ENCODE peak calls at places on chromosomes 11 and 22, in four cellular contexts. One of them, this sample, is unnamed.

GRCh38 chr11:69296890-69297224 is 2.9 kb downstream of the MYEOV start:
- DNase-seq in IMR-90: no peak
- DNase-seq in GM23248: no peak
- DNase-seq in SK-N-SH: no peak
- DNase-seq in this sample: no peak

GRCh38 chr22:36540867-36541642 is 12.1 kb upstream of the EIF3D start:
- DNase-seq in IMR-90: no peak
- DNase-seq in SK-N-SH: no peak
- DNase-seq in GM23248: no peak
- DNase-seq in this sample: no peak

GRCh38 chr11:2390091-2390870 is 10.3 kb upstream of the TSSC4 start:
- DNase-seq in IMR-90: no peak
- DNase-seq in GM23248: no peak
- DNase-seq in SK-N-SH: no peak
- DNase-seq in this sample: no peak

GRCh38 chr11:118008271-118008903 is 22.2 kb downstream of the IL10RA start:
- DNase-seq in SK-N-SH: no peak
- DNase-seq in GM23248: no peak
- DNase-seq in IMR-90: no peak
- DNase-seq in this sample: no peak

GRCh38 chr11:100618914-100619313 is 68.2 kb upstream of the ARHGAP42 start:
- DNase-seq in SK-N-SH: no peak
- DNase-seq in IMR-90: no peak
- DNase-seq in GM23248: no peak
- DNase-seq in this sample: no peak

GRCh38 chr22:49789289-49790141 is 38.2 kb downstream of the BRD1 start:
- DNase-seq in GM23248: peak; percentile 67
- DNase-seq in SK-N-SH: peak; percentile 61
- DNase-seq in IMR-90: peak; percentile 45
- DNase-seq in this sample: peak; percentile 95

GRCh38 chr11:22193348-22194051 is 615 bp downstream of the ANO5 start:
- DNase-seq in GM23248: peak; percentile 1
- DNase-seq in SK-N-SH: peak; percentile 71
- DNase-seq in IMR-90: no peak
- DNase-seq in this sample: peak; percentile 76

GRCh38 chr11:10355257-10355661 is 50.4 kb downstream of the ADM start:
- DNase-seq in SK-N-SH: no peak
- DNase-seq in IMR-90: no peak
- DNase-seq in GM23248: peak; percentile 61
- DNase-seq in this sample: no peak

GRCh38 chr22:45805413-45805812 is 133.8 kb downstream of the ATXN10 start:
- DNase-seq in SK-N-SH: no peak
- DNase-seq in GM23248: peak; percentile 58
- DNase-seq in IMR-90: no peak
- DNase-seq in this sample: no peak

GRCh38 chr11:78961186-78961782 is 386.6 kb upstream of the NARS2 start:
- DNase-seq in IMR-90: peak; percentile 46
- DNase-seq in GM23248: peak; percentile 29
- DNase-seq in SK-N-SH: peak; percentile 66
- DNase-seq in this sample: peak; percentile 88

GRCh38 chr11:75743711-75744563 is 24.6 kb upstream of the DGAT2 start:
- DNase-seq in GM23248: no peak
- DNase-seq in SK-N-SH: no peak
- DNase-seq in IMR-90: no peak
- DNase-seq in this sample: no peak

GRCh38 chr11:123086315-123086714 is 24.4 kb upstream of the HSPA8 start:
- DNase-seq in GM23248: no peak
- DNase-seq in IMR-90: no peak
- DNase-seq in SK-N-SH: no peak
- DNase-seq in this sample: no peak

GRCh38 chr11:61922539-61922938 is 5.2 kb upstream of the RAB3IL1 start:
- DNase-seq in SK-N-SH: peak; percentile 88
- DNase-seq in GM23248: peak; percentile 85
- DNase-seq in IMR-90: peak; percentile 48
- DNase-seq in this sample: peak; percentile 98

GRCh38 chr11:11640996-11641395 is 19.2 kb upstream of the GALNT18 start:
- DNase-seq in GM23248: no peak
- DNase-seq in IMR-90: no peak
- DNase-seq in SK-N-SH: no peak
- DNase-seq in this sample: no peak

GRCh38 chr22:46568102-46568809 is 30.8 kb upstream of the CELSR1 start:
- DNase-seq in IMR-90: no peak
- DNase-seq in GM23248: no peak
- DNase-seq in SK-N-SH: no peak
- DNase-seq in this sample: peak; percentile 74

DNA sequence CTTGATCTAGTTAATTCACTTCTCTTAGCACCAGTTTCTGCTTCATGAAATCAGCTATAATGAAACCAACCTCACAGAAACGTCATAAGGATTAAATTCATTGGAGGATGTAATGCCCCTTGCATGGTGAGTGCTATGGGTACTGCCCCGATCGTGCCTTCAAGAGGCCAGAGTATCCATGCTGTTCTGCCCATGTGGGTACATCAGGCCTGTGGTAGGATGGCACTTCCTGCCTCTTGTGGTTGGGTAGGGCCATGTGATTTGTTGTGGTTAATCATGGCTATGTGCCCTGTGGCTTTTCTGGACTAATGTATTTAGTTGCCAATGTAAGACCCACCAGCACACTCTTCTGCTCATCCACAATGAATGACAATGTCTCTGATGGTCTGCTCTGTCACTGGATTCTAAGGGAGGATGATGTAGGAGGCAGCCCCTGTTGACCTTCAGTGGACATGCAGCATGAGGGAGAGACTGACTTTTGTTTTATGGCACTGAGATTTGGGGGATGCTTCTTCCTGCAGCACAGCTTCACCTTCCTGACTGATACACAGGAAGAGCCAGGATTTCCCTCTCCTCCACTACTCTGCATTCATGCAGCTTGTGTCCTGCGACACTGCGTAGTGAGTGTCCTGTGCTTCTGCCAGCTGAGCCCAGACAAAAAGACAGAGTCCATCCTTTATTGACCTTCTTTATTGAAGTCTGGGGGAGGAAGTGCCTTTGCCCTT is 66.2 kb downstream of the DHCR7 start:
- DNase-seq in GM23248: no peak
- DNase-seq in IMR-90: no peak
- DNase-seq in SK-N-SH: no peak
- DNase-seq in this sample: peak; percentile 52
- H3K4me1 ChIP-seq in GM23248: no peaks in the 10 kb centered on the region
- H3K4me1 ChIP-seq in IMR-90: no peaks in the 10 kb centered on the region
- H3K4me1 ChIP-seq in SK-N-SH: no peaks in the 10 kb centered on the region
- H3K4me1 ChIP-seq in this sample: no peaks in the 10 kb centered on the region

GRCh38 chr11:111306321-111306720 is 8.0 kb downstream of the POU2AF3 start:
- DNase-seq in IMR-90: no peak
- DNase-seq in SK-N-SH: no peak
- DNase-seq in GM23248: no peak
- DNase-seq in this sample: no peak
- H3K27ac ChIP-seq in IMR-90: no peak overlapping the region
- H3K27ac ChIP-seq in SK-N-SH: no peak overlapping the region
- H3K27ac ChIP-seq in GM23248: no peak overlapping the region
- H3K27ac ChIP-seq in this sample: no peak overlapping the region

DNA sequence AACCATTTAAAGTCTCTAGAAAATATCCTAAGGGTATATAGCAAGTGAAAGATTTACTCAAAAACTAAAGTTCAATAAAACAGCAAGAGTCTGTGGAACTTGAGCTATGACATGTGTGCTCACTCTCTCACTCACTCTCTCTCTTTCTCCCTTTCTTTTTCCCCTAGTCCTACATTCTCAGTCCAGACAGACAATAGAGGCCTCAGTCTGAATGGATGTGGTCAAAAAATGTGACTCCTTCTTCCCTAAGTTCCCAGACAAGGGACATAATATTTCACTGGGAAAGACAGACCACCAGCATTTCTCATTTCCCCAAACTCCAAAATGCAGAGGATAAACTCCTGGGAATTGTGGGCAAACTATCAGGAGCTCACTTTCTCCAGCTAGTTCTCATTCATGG is 17.6 kb upstream of the APLNR start:
- DNase-seq in SK-N-SH: no peak
- DNase-seq in IMR-90: no peak
- DNase-seq in GM23248: no peak
- DNase-seq in this sample: no peak
- H2AFZ ChIP-seq in SK-N-SH: no peak overlapping the region
- H2AFZ ChIP-seq in IMR-90: no peak overlapping the region
- H2AFZ ChIP-seq in GM23248: no peak overlapping the region
- H2AFZ ChIP-seq in this sample: no peak overlapping the region

GRCh38 chr22:23774114-23774921 is 1.7 kb downstream of the MMP11 start:
- DNase-seq in IMR-90: no peak
- DNase-seq in GM23248: no peak
- DNase-seq in SK-N-SH: no peak
- DNase-seq in this sample: peak; percentile 41

GRCh38 chr22:23769321-23769965 is 1.7 kb upstream of the CHCHD10 start:
- DNase-seq in GM23248: no peak
- DNase-seq in IMR-90: no peak
- DNase-seq in SK-N-SH: no peak
- DNase-seq in this sample: peak; percentile 77

GRCh38 chr22:23774922-23775436 is 2.3 kb downstream of the MMP11 start:
- DNase-seq in IMR-90: peak; percentile 33
- DNase-seq in SK-N-SH: no peak
- DNase-seq in GM23248: peak; percentile 63
- DNase-seq in this sample: peak; percentile 83

GRCh38 chr22:23773247-23774113 is 831 bp downstream of the MMP11 start:
- DNase-seq in SK-N-SH: no peak
- DNase-seq in IMR-90: no peak
- DNase-seq in GM23248: no peak
- DNase-seq in this sample: peak; percentile 73

DNA sequence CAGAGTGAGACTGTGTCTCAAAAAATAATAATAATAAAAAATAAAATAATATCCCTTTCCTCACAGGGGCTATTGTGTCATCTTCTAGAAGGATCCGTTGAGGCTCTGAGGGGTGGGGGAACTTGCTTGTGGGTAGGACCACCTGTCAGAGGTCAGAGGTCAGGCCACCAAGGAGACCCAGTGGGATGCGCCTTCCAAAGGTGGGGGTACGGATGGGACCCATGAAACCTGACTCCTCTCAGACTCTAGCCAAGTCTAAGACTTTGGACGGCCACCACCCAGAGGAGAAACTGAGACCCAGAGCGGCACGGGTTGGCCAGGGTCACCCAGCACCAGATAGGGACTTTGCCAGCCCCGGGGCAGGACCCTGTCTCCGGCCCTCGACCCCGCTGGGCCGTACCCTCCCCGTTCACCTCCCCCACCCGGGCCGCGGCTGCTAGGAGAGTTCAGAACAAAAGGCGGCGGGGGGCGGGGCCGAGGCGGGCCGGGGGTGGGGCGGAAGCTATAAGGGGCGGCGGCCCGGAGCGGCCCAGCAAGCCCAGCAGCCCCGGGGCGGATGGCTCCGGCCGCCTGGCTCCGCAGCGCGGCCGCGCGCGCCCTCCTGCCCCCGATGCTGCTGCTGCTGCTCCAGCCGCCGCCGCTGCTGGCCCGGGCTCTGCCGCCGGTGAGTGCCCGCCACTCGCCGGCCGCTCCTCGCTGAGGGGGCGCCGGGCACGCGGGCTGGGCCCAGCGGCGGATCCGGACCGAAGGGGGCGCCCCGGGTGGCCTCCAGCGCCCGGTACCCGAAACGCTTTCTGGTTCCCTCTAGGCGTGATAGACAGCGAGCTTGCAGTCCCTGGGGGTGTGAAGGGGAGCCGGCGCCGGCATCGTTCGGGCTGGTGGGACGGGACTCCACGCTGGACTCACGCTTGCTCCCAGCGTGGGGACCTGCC is at the start of gene MMP11:
- DNase-seq in GM23248: peak; percentile 70
- DNase-seq in IMR-90: no peak
- DNase-seq in SK-N-SH: peak; percentile 95
- DNase-seq in this sample: peak; percentile 97
- H3K4me1 ChIP-seq in GM23248: no peaks in the 10 kb centered on the region
- H3K4me1 ChIP-seq in IMR-90: peaks cover 25% of the 10 kb centered on the region
- H3K4me1 ChIP-seq in SK-N-SH: peaks cover 30% of the 10 kb centered on the region
- H3K4me1 ChIP-seq in this sample: peaks cover 23% of the 10 kb centered on the region

DNA sequence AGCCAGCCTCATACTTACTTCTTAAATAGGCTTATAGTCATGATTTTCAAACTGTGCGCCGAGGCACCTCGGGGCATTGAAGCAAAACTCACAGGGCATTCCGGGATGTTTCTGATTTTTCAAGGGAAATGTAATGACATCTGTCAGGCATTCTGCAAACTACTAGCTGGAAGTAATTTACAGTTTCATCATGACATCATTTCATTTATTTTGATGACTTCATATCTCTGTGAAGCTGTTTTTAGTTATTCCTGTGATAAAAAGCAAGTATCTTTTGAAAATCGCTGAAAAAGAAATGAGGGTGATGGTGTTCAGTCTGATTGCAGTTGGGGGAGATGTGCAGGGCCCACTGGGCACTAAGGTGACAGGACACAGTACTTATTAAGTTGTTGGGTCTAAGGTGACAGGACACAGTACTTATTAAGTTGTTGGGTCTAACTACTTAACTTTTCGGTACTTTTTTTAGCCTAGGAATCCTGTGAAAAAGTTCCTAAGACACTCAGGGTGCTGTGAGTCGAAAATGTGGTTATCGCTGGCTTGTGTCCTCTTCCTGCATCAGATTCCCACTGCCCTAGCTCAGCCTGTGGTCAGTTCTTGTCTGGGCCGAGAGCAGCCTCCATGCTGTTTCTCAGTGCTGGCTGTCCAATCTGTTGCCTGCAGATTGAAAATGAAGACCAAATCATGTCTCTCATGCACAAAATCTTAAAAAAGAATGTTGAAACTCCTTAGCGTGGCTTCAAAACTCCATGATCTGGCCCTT is 42.6 kb downstream of the APLP2 start:
- DNase-seq in SK-N-SH: no peak
- DNase-seq in GM23248: no peak
- DNase-seq in IMR-90: no peak
- DNase-seq in this sample: no peak
- H3K27ac ChIP-seq in SK-N-SH: no peak overlapping the region
- H3K27ac ChIP-seq in GM23248: no peak overlapping the region
- H3K27ac ChIP-seq in IMR-90: no peak overlapping the region
- H3K27ac ChIP-seq in this sample: no peak overlapping the region

DNA sequence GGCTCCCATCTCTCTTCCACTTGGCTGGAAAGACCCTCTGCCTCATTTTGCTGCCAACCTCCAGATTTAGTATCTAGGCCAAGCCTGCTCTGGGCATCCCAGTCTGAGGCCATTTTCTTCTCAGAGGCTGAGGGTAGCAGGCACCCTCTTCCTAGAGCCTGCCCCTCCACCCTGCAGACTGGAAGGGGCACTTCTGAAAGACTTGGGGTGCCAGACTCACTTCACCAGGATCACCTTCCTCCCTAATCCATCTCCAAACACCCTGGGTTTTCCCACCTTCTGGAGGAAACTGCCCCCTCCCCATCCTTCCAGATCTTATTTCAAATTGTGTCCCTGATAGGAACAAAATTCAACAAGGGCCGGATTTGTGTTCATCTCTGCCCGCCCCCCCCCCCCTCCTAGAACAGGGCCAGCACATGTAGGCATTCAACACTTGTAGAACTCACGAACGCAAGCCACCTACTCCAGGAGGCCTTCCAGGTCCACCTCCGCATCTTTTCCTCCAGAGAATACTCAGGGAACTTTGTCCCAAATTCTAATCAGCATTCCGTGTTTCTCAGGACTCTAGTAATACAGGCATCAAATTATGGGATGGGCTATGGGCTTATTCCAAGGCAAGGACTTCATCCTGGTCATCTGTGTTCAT is 785 bp downstream of the UBE2L6 start:
- DNase-seq in SK-N-SH: peak; percentile 35
- DNase-seq in GM23248: peak; percentile 55
- DNase-seq in IMR-90: no peak
- DNase-seq in this sample: no peak
- H2AFZ ChIP-seq in SK-N-SH: peak overlapping the region; percentile 88
- H2AFZ ChIP-seq in GM23248: peak overlapping the region; percentile 94
- H2AFZ ChIP-seq in IMR-90: peak overlapping the region; percentile 98
- H2AFZ ChIP-seq in this sample: peak overlapping the region; percentile 94